ENCODE peak calls at places on chromosomes 6 and 20, in five cellular contexts. D is colonic mucosa, J is H1, R is psoas muscle, C is small intestine. I is an unnamed sample.

GRCh38 chr6:107635058-107635515 is 145.2 kb downstream of the SOBP start:
- DNase-seq in D (no peak), J (no peak), R (no peak), C (no peak), I (no peak)

GRCh38 chr6:357261-357790 is 34.2 kb upstream of the IRF4 start:
- DNase-seq in D (no peak), J (no peak), R (no peak), C (no peak), I (no peak)

GRCh38 chr6:36386495-36387439 is 702 bp downstream of the ETV7 start:
- DNase-seq in D (peak; percentile 65), J (peak; percentile 21), R (no peak), C (peak; percentile 79), I (peak; percentile 30)

GRCh38 chr20:33866398-33867079 is 55.4 kb downstream of the CHMP4B start:
- DNase-seq in D (no peak), J (no peak), R (peak; percentile 21), C (no peak), I (no peak)

GRCh38 chr20:34180460-34181108 is 60.6 kb upstream of the ASIP start:
- DNase-seq in D (no peak), J (no peak), R (no peak), C (no peak), I (no peak)

GRCh38 chr6:147874322-147874721 is 365.8 kb downstream of the SAMD5 start:
- DNase-seq in D (no peak), J (no peak), R (no peak), C (no peak), I (no peak)

GRCh38 chr20:22701679-22702308 is 117.4 kb upstream of the FOXA2 start:
- DNase-seq in D (no peak), J (no peak), R (no peak), C (no peak), I (no peak)

GRCh38 chr20:63114006-63114692 is 101.8 kb downstream of the YTHDF1 start:
- DNase-seq in D (no peak), J (no peak), R (peak; percentile 23), C (no peak), I (no peak)

GRCh38 chr20:39019805-39020325 is 57.7 kb downstream of the DHX35 start:
- DNase-seq in D (no peak), J (no peak), R (no peak), C (no peak), I (no peak)

GRCh38 chr6:158708239-158708638 is 58.4 kb downstream of the SYTL3 start:
- DNase-seq in D (no peak), J (no peak), R (no peak), C (no peak), I (peak; percentile 21)

GRCh38 chr20:5621305-5621704 is 128.9 kb upstream of the SHLD1 start:
- DNase-seq in D (no peak), J (no peak), R (no peak), C (peak; percentile 81), I (no peak)

GRCh38 chr6:117955684-117956083 is 48.6 kb downstream of the SLC35F1 start:
- DNase-seq in D (no peak), J (no peak), R (no peak), C (no peak), I (no peak)

GRCh38 chr6:33319939-33320314 is 2.4 kb upstream of the ZBTB22 start:
- DNase-seq in D (no peak), J (no peak), R (no peak), C (no peak), I (no peak)

GRCh38 chr6:168440520-168441433 is at the start of gene SMOC2:
- DNase-seq in D (peak; percentile 66), J (no peak), R (peak; percentile 79), C (peak; percentile 22), I (no peak)

GRCh38 chr20:57573176-57573575 is 12.3 kb downstream of the PCK1 start:
- DNase-seq in D (no peak), J (no peak), R (no peak), C (no peak), I (no peak)

DNA sequence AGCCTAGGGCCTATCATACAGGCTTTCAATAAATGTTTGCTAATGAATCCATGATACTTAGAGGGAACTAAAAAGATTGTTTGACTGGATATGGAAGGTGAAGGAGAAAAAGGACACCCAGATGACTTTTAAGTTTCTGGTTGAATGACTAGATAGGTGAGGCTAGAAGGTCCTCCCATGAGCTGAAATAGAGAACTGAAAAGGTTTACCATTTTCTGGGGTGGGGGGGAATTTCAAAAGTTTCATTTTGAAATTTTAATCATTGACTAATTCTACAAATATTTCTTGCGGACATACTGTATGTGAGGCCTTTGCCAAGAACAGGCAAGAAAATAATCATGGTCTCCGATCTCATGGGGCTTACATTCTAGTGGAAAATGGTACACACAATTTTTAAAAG is 17.9 kb upstream of the ZBTB2 start:
- DNase-seq in D (no peak), J (no peak), R (no peak), C (no peak), I (no peak)
- H3K27me3 ChIP-seq in D (no peaks in the 10 kb centered on the region), J (no peaks in the 10 kb centered on the region), R (no peaks in the 10 kb centered on the region), C (no peaks in the 10 kb centered on the region), I (no peaks in the 10 kb centered on the region)

GRCh38 chr20:25461281-25461650 is 53.8 kb downstream of the GINS1 start:
- DNase-seq in D (no peak), J (no peak), R (no peak), C (no peak), I (no peak)
- H3K4me3 ChIP-seq in D (no peak overlapping the region), J (no peak overlapping the region), R (no peak overlapping the region), C (no peak overlapping the region), I (no peak overlapping the region)

GRCh38 chr6:43993881-43994523 is 133.2 kb downstream of the MRPL14 start:
- DNase-seq in D (no peak), J (no peak), R (peak; percentile 70), C (no peak), I (no peak)

GRCh38 chr6:43997342-43997677 is 129.9 kb downstream of the MRPL14 start:
- DNase-seq in D (peak; percentile 80), J (no peak), R (no peak), C (peak; percentile 72), I (no peak)

GRCh38 chr6:43999628-44000027 is 127.6 kb downstream of the MRPL14 start:
- DNase-seq in D (no peak), J (no peak), R (peak; percentile 3), C (no peak), I (no peak)

GRCh38 chr6:43995137-43995536 is 132.1 kb downstream of the MRPL14 start:
- DNase-seq in D (no peak), J (no peak), R (no peak), C (no peak), I (no peak)

DNA sequence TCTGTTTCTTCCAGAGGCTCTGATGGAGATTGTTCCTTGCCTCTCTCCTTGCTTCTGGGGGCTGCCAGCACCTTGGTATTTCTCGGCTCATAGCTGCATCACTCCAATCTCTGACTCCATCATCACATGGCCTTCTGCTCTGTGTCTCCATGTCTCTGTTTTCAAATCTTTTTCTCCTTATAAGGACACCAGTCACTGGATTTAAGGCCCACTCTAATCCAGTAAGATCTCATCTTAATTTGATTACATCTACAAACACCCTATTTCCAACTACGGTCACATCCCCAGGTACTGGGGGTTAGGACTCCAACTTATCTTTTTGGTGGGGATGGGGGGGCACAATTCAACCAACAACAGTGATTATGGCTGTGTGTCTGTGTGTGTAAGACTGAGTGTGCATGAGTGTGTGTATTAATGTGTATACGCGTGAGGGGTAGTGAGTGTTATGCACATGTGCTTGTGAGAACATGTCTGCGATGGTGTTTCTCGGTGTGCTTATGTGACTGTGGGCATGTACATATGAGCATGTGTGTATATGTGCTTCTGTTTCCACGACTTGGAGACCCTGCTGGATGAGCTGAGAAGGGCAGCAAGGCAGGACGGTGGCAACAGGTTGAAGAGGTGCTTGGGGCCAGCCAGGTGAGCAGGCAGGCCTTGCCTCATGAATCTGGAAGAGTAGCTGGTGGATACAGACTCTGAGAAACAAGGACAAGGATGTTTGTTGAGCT is 130.5 kb downstream of the MRPL14 start:
- DNase-seq in D (no peak), J (no peak), R (peak; percentile 8), C (no peak), I (no peak)
- H3K27me3 ChIP-seq in D (no peaks in the 10 kb centered on the region), J (no peaks in the 10 kb centered on the region), R (no peaks in the 10 kb centered on the region), C (no peaks in the 10 kb centered on the region), I (peaks cover 7% of the 10 kb centered on the region)

GRCh38 chr20:1861996-1862664 is 33.1 kb upstream of the SIRPA start:
- DNase-seq in D (no peak), J (no peak), R (no peak), C (no peak), I (no peak)
- H3K4me3 ChIP-seq in D (no peak overlapping the region), J (no peak overlapping the region), R (no peak overlapping the region), C (no peak overlapping the region), I (no peak overlapping the region)

DNA sequence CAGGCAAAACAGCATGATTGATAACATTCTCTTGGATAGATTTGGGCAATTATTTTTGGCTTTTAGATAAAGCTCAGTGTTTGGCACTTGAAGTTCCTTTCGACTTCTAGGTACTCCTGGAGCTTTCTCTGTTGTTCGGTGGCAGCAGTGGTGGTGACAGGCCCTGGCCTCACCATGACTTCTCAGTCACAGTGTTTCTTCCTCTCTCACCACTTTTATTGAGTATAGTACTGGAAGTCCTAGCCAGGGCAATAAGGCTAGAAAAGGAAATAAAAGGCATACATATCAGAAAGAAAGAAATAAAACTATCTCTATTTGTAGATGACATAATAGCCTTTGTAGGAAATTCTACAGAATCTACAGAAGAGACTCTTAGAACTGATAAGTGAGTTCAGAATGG is 101.2 kb upstream of the SIRPG start:
- DNase-seq in D (no peak), J (no peak), R (no peak), C (peak; percentile 7), I (no peak)
- H3K27me3 ChIP-seq in D (no peaks in the 10 kb centered on the region), J (no peaks in the 10 kb centered on the region), R (no peaks in the 10 kb centered on the region), C (no peaks in the 10 kb centered on the region), I (no peaks in the 10 kb centered on the region)